ENCODE peak calls at places on chromosomes 5 and 9, in nine cellular contexts. One of them, this sample, is unnamed.

GRCh38 chr9:107486674-107487520 is 2.7 kb downstream of the KLF4 start:
- DNase-seq in CD4-positive, alpha-beta T cell: no peak
- DNase-seq in endothelial cell: no peak
- DNase-seq in body of pancreas: peak; percentile 16
- DNase-seq in colonic mucosa: peak; percentile 50
- DNase-seq in uterus: peak; percentile 31
- DNase-seq in mesothelial cell of epicardium: no peak
- DNase-seq in adrenal gland: peak; percentile 32
- DNase-seq in RWPE1: no peak
- DNase-seq in this sample: no peak

GRCh38 chr9:106981396-106982287 is 118.7 kb downstream of the ZNF462 start:
- DNase-seq in body of pancreas: no peak
- DNase-seq in RWPE1: no peak
- DNase-seq in endothelial cell: no peak
- DNase-seq in mesothelial cell of epicardium: no peak
- DNase-seq in adrenal gland: no peak
- DNase-seq in CD4-positive, alpha-beta T cell: no peak
- DNase-seq in uterus: no peak
- DNase-seq in colonic mucosa: no peak
- DNase-seq in this sample: no peak

GRCh38 chr9:36135791-36136276 is 699 bp upstream of the GLIPR2 start:
- DNase-seq in body of pancreas: no peak
- DNase-seq in endothelial cell: no peak
- DNase-seq in uterus: peak; percentile 61
- DNase-seq in colonic mucosa: peak; percentile 53
- DNase-seq in CD4-positive, alpha-beta T cell: no peak
- DNase-seq in adrenal gland: no peak
- DNase-seq in RWPE1: no peak
- DNase-seq in mesothelial cell of epicardium: no peak
- DNase-seq in this sample: no peak

GRCh38 chr5:173291722-173292658 is 36.2 kb downstream of the STC2 start:
- DNase-seq in mesothelial cell of epicardium: no peak
- DNase-seq in endothelial cell: no peak
- DNase-seq in CD4-positive, alpha-beta T cell: no peak
- DNase-seq in body of pancreas: no peak
- DNase-seq in adrenal gland: no peak
- DNase-seq in uterus: no peak
- DNase-seq in RWPE1: peak; percentile 88
- DNase-seq in colonic mucosa: no peak
- DNase-seq in this sample: no peak

GRCh38 chr9:124559871-124560270 is 52.7 kb upstream of the NR5A1 start:
- DNase-seq in endothelial cell: no peak
- DNase-seq in body of pancreas: no peak
- DNase-seq in uterus: no peak
- DNase-seq in adrenal gland: no peak
- DNase-seq in CD4-positive, alpha-beta T cell: no peak
- DNase-seq in colonic mucosa: peak; percentile 24
- DNase-seq in mesothelial cell of epicardium: no peak
- DNase-seq in RWPE1: peak; percentile 55
- DNase-seq in this sample: peak; percentile 5

GRCh38 chr5:156764572-156764971 is 85.5 kb upstream of the PPP1R2B start:
- DNase-seq in mesothelial cell of epicardium: no peak
- DNase-seq in endothelial cell: no peak
- DNase-seq in CD4-positive, alpha-beta T cell: no peak
- DNase-seq in RWPE1: no peak
- DNase-seq in adrenal gland: no peak
- DNase-seq in body of pancreas: no peak
- DNase-seq in colonic mucosa: no peak
- DNase-seq in uterus: no peak
- DNase-seq in this sample: no peak

GRCh38 chr9:4540425-4540824 is 50.2 kb downstream of the SLC1A1 start:
- DNase-seq in uterus: no peak
- DNase-seq in mesothelial cell of epicardium: no peak
- DNase-seq in adrenal gland: no peak
- DNase-seq in colonic mucosa: no peak
- DNase-seq in body of pancreas: no peak
- DNase-seq in CD4-positive, alpha-beta T cell: no peak
- DNase-seq in endothelial cell: no peak
- DNase-seq in RWPE1: no peak
- DNase-seq in this sample: no peak

GRCh38 chr5:95901676-95902646 is 59.7 kb downstream of the ELL2 start:
- DNase-seq in colonic mucosa: no peak
- DNase-seq in mesothelial cell of epicardium: no peak
- DNase-seq in endothelial cell: no peak
- DNase-seq in RWPE1: peak; percentile 63
- DNase-seq in CD4-positive, alpha-beta T cell: no peak
- DNase-seq in adrenal gland: no peak
- DNase-seq in uterus: no peak
- DNase-seq in body of pancreas: no peak
- DNase-seq in this sample: peak; percentile 13

GRCh38 chr9:27112235-27112634 is 3.2 kb downstream of the TEK start:
- DNase-seq in RWPE1: no peak
- DNase-seq in body of pancreas: no peak
- DNase-seq in mesothelial cell of epicardium: no peak
- DNase-seq in endothelial cell: no peak
- DNase-seq in adrenal gland: no peak
- DNase-seq in CD4-positive, alpha-beta T cell: no peak
- DNase-seq in uterus: no peak
- DNase-seq in colonic mucosa: no peak
- DNase-seq in this sample: no peak

GRCh38 chr9:36818242-36818938 is 215.7 kb downstream of the PAX5 start:
- DNase-seq in mesothelial cell of epicardium: no peak
- DNase-seq in RWPE1: no peak
- DNase-seq in uterus: no peak
- DNase-seq in endothelial cell: no peak
- DNase-seq in body of pancreas: no peak
- DNase-seq in colonic mucosa: no peak
- DNase-seq in adrenal gland: no peak
- DNase-seq in CD4-positive, alpha-beta T cell: no peak
- DNase-seq in this sample: no peak

GRCh38 chr9:95963659-95964058 is 88.2 kb downstream of the ERCC6L2 start:
- DNase-seq in body of pancreas: no peak
- DNase-seq in CD4-positive, alpha-beta T cell: no peak
- DNase-seq in mesothelial cell of epicardium: no peak
- DNase-seq in adrenal gland: no peak
- DNase-seq in endothelial cell: no peak
- DNase-seq in RWPE1: no peak
- DNase-seq in colonic mucosa: no peak
- DNase-seq in uterus: no peak
- DNase-seq in this sample: no peak

GRCh38 chr9:137444106-137444790 is 3.1 kb upstream of the ENTPD8 start:
- DNase-seq in mesothelial cell of epicardium: no peak
- DNase-seq in adrenal gland: no peak
- DNase-seq in CD4-positive, alpha-beta T cell: no peak
- DNase-seq in uterus: no peak
- DNase-seq in colonic mucosa: no peak
- DNase-seq in RWPE1: no peak
- DNase-seq in endothelial cell: no peak
- DNase-seq in body of pancreas: peak; percentile 8
- DNase-seq in this sample: no peak
- TF ChIP-seq CTCF in mesothelial cell of epicardium: no peak
- TF ChIP-seq CTCF in adrenal gland: no peak
- TF ChIP-seq CTCF in CD4-positive, alpha-beta T cell: no peak
- TF ChIP-seq CTCF in uterus: no peak
- TF ChIP-seq CTCF in colonic mucosa: no peak
- TF ChIP-seq CTCF in RWPE1: no peak
- TF ChIP-seq CTCF in endothelial cell: no peak
- TF ChIP-seq CTCF in body of pancreas: no peak
- TF ChIP-seq CTCF in this sample: no peak

GRCh38 chr5:141374627-141375026 is 936 bp downstream of the PCDHGA6 start:
- DNase-seq in body of pancreas: no peak
- DNase-seq in endothelial cell: no peak
- DNase-seq in mesothelial cell of epicardium: no peak
- DNase-seq in RWPE1: no peak
- DNase-seq in uterus: no peak
- DNase-seq in adrenal gland: no peak
- DNase-seq in CD4-positive, alpha-beta T cell: no peak
- DNase-seq in colonic mucosa: no peak
- DNase-seq in this sample: no peak

GRCh38 chr5:141371572-141372475 is 1.8 kb downstream of the PCDHGB3 start:
- DNase-seq in uterus: no peak
- DNase-seq in CD4-positive, alpha-beta T cell: no peak
- DNase-seq in adrenal gland: no peak
- DNase-seq in endothelial cell: no peak
- DNase-seq in colonic mucosa: no peak
- DNase-seq in mesothelial cell of epicardium: no peak
- DNase-seq in body of pancreas: no peak
- DNase-seq in RWPE1: no peak
- DNase-seq in this sample: no peak

GRCh38 chr5:141369994-141370848 is at the start of gene PCDHGB3:
- DNase-seq in body of pancreas: peak; percentile 36
- DNase-seq in RWPE1: no peak
- DNase-seq in colonic mucosa: no peak
- DNase-seq in mesothelial cell of epicardium: no peak
- DNase-seq in CD4-positive, alpha-beta T cell: no peak
- DNase-seq in endothelial cell: no peak
- DNase-seq in adrenal gland: no peak
- DNase-seq in uterus: no peak
- DNase-seq in this sample: peak; percentile 41

GRCh38 chr5:141373673-141374317 is at the start of gene PCDHGA6:
- DNase-seq in colonic mucosa: no peak
- DNase-seq in RWPE1: no peak
- DNase-seq in endothelial cell: no peak
- DNase-seq in mesothelial cell of epicardium: no peak
- DNase-seq in body of pancreas: no peak
- DNase-seq in uterus: no peak
- DNase-seq in adrenal gland: no peak
- DNase-seq in CD4-positive, alpha-beta T cell: no peak
- DNase-seq in this sample: no peak
- TF ChIP-seq CTCF in colonic mucosa: no peak
- TF ChIP-seq CTCF in RWPE1: peak; percentile 12
- TF ChIP-seq CTCF in endothelial cell: no peak
- TF ChIP-seq CTCF in mesothelial cell of epicardium: no peak
- TF ChIP-seq CTCF in body of pancreas: peak; percentile 33
- TF ChIP-seq CTCF in uterus: peak; percentile 31
- TF ChIP-seq CTCF in adrenal gland: peak; percentile 30
- TF ChIP-seq CTCF in CD4-positive, alpha-beta T cell: no peak
- TF ChIP-seq CTCF in this sample: no peak

DNA sequence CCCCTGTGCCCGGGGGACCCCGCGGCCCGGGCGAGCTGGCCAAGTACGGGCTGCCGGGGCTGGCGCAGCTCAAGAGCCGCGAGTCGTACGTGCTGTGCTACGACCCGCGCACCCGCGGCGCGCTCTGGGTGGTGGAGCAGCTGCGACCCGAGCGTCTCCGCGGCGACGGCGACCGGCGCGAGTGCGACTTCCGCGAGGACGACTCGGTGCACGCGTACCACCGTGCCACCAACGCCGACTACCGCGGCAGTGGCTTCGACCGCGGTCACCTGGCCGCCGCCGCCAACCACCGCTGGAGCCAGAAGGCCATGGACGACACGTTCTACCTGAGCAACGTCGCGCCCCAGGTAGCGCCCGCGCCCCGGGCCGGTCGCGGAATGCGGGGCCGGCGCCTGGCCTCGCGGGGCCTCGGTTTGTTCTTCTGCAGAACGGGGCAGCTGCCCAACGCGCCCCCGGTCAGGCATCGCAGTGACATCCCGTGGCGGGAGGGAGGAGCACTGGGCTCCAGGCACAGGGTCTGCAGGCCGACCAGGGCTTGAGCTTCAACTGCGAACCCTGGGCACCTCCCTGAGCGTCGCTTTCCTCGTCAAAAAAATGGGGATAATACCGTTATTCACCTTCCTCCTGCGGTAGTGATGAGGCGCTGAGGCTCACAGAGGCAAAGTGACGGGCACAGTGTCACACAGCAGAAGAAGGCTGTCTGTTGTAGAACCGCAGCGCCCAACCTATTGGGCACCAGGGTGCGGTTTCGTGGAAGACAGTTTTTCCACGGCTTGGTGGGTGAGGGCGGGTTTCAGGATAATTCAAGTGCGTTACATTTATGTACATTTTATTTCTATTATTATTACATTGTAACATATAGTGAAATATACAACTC is 777 bp downstream of the ENDOG start:
- DNase-seq in mesothelial cell of epicardium: peak; percentile 52
- DNase-seq in CD4-positive, alpha-beta T cell: no peak
- DNase-seq in endothelial cell: peak; percentile 42
- DNase-seq in RWPE1: peak; percentile 64
- DNase-seq in adrenal gland: peak; percentile 44
- DNase-seq in body of pancreas: peak; percentile 48
- DNase-seq in uterus: no peak
- DNase-seq in colonic mucosa: peak; percentile 36
- DNase-seq in this sample: peak; percentile 24
- TF ChIP-seq CTCF in mesothelial cell of epicardium: no peak
- TF ChIP-seq CTCF in CD4-positive, alpha-beta T cell: no peak
- TF ChIP-seq CTCF in endothelial cell: no peak
- TF ChIP-seq CTCF in RWPE1: no peak
- TF ChIP-seq CTCF in adrenal gland: no peak
- TF ChIP-seq CTCF in body of pancreas: no peak
- TF ChIP-seq CTCF in uterus: no peak
- TF ChIP-seq CTCF in colonic mucosa: no peak
- TF ChIP-seq CTCF in this sample: no peak

GRCh38 chr5:169147542-169147941 is 153.4 kb downstream of the SLIT3 start:
- DNase-seq in mesothelial cell of epicardium: no peak
- DNase-seq in RWPE1: no peak
- DNase-seq in uterus: no peak
- DNase-seq in adrenal gland: no peak
- DNase-seq in colonic mucosa: no peak
- DNase-seq in endothelial cell: no peak
- DNase-seq in body of pancreas: no peak
- DNase-seq in CD4-positive, alpha-beta T cell: no peak
- DNase-seq in this sample: no peak

GRCh38 chr5:169151051-169151805 is 149.7 kb downstream of the SLIT3 start:
- DNase-seq in mesothelial cell of epicardium: no peak
- DNase-seq in endothelial cell: no peak
- DNase-seq in uterus: no peak
- DNase-seq in body of pancreas: no peak
- DNase-seq in CD4-positive, alpha-beta T cell: no peak
- DNase-seq in adrenal gland: no peak
- DNase-seq in colonic mucosa: no peak
- DNase-seq in RWPE1: no peak
- DNase-seq in this sample: no peak

GRCh38 chr5:169150108-169150507 is 150.8 kb downstream of the SLIT3 start:
- DNase-seq in adrenal gland: no peak
- DNase-seq in RWPE1: no peak
- DNase-seq in colonic mucosa: no peak
- DNase-seq in CD4-positive, alpha-beta T cell: no peak
- DNase-seq in endothelial cell: no peak
- DNase-seq in mesothelial cell of epicardium: no peak
- DNase-seq in uterus: no peak
- DNase-seq in body of pancreas: no peak
- DNase-seq in this sample: no peak

GRCh38 chr5:169148066-169148740 is 152.7 kb downstream of the SLIT3 start:
- DNase-seq in RWPE1: no peak
- DNase-seq in mesothelial cell of epicardium: no peak
- DNase-seq in colonic mucosa: no peak
- DNase-seq in body of pancreas: no peak
- DNase-seq in adrenal gland: no peak
- DNase-seq in CD4-positive, alpha-beta T cell: no peak
- DNase-seq in endothelial cell: no peak
- DNase-seq in uterus: no peak
- DNase-seq in this sample: no peak

DNA sequence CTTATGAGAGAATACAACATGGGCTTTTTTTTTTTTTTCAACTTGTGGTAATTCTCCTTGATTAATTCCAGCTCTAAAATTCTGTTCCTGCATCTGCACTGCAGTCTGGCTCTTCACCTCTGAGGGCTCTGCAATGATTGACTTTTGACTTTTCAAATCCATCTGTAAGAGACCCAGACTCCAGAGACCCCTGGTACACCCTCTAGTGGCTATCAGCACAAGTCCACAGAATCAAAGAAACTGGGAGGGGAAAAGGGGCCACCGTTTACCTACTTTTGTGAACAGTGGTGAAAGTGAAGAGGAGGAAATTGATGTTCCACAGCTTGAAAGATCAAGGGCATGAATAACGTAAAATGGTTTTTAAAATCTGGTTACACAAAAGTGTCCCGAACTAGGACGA is 151.6 kb downstream of the SLIT3 start:
- DNase-seq in mesothelial cell of epicardium: no peak
- DNase-seq in body of pancreas: no peak
- DNase-seq in colonic mucosa: no peak
- DNase-seq in endothelial cell: peak; percentile 15
- DNase-seq in RWPE1: no peak
- DNase-seq in adrenal gland: no peak
- DNase-seq in uterus: no peak
- DNase-seq in CD4-positive, alpha-beta T cell: no peak
- DNase-seq in this sample: no peak
- TF ChIP-seq CTCF in mesothelial cell of epicardium: no peak
- TF ChIP-seq CTCF in body of pancreas: no peak
- TF ChIP-seq CTCF in colonic mucosa: no peak
- TF ChIP-seq CTCF in endothelial cell: peak; percentile 26
- TF ChIP-seq CTCF in RWPE1: peak; percentile 11
- TF ChIP-seq CTCF in adrenal gland: no peak
- TF ChIP-seq CTCF in uterus: no peak
- TF ChIP-seq CTCF in CD4-positive, alpha-beta T cell: no peak
- TF ChIP-seq CTCF in this sample: no peak